ENCODE peak calls at places on chromosomes 7 and 10, in five cellular contexts. C is endothelial cell of umbilical vein, K is transverse colon, U is sigmoid colon, P is H1. M is an unnamed sample.
A peak's percentile ranks its signal among the peaks of the same experiment; 100 is the strongest.

GRCh38 chr7:51369746-51370145 is 53.1 kb upstream of the COBL start:
- DNase-seq in C (no peak), K (no peak), U (no peak), P (no peak), M (no peak)

GRCh38 chr7:25454562-25455031 is 226.3 kb upstream of the NPVF start:
- DNase-seq in C (no peak), K (peak; percentile 11), U (peak; percentile 69), P (no peak), M (no peak)

GRCh38 chr10:71442859-71443570 is 46.3 kb downstream of the CDH23 start:
- DNase-seq in C (no peak), K (no peak), U (no peak), P (no peak), M (no peak)

GRCh38 chr7:27873981-27874957 is 134.3 kb downstream of the TAX1BP1 start:
- DNase-seq in C (peak; percentile 98), K (peak; percentile 49), U (no peak), P (no peak), M (peak; percentile 8)

GRCh38 chr10:123408660-123409059 is 254.5 kb downstream of the BUB3 start:
- DNase-seq in C (no peak), K (no peak), U (no peak), P (no peak), M (no peak)

GRCh38 chr7:112889834-112890438 is 99.7 kb upstream of the TMEM168 start:
- DNase-seq in C (no peak), K (no peak), U (no peak), P (no peak), M (no peak)

GRCh38 chr7:8922726-8923125 is 489.3 kb downstream of the NXPH1 start:
- DNase-seq in C (no peak), K (no peak), U (no peak), P (no peak), M (no peak)

GRCh38 chr7:2256306-2257045 is 14.4 kb downstream of the NUDT1 start:
- DNase-seq in C (no peak), K (no peak), U (no peak), P (no peak), M (no peak)

GRCh38 chr10:102299873-102300272 is 54.5 kb downstream of the GBF1 start:
- DNase-seq in C (no peak), K (no peak), U (no peak), P (no peak), M (no peak)

GRCh38 chr10:361203-362135 is 226.2 kb downstream of the ZMYND11 start:
- DNase-seq in C (no peak), K (no peak), U (peak; percentile 57), P (no peak), M (no peak)

GRCh38 chr10:7374795-7375194 is 36.0 kb downstream of the SFMBT2 start:
- DNase-seq in C (no peak), K (no peak), U (no peak), P (no peak), M (no peak)

GRCh38 chr10:47262606-47263295 is 37.2 kb upstream of the GDF10 start:
- DNase-seq in C (no peak), K (no peak), U (no peak), P (no peak), M (no peak)

GRCh38 chr10:115827650-115828049 is 445.4 kb downstream of the GFRA1 start:
- DNase-seq in C (no peak), K (no peak), U (no peak), P (no peak), M (no peak)

GRCh38 chr7:158490171-158490782 is 97.3 kb downstream of the PTPRN2 start:
- DNase-seq in C (no peak), K (no peak), U (no peak), P (no peak), M (no peak)

GRCh38 chr10:80493482-80494021 is 39.4 kb downstream of the TSPAN14 start:
- DNase-seq in C (no peak), K (no peak), U (no peak), P (no peak), M (no peak)

GRCh38 chr10:112896722-112897121 is 53.3 kb upstream of the TCF7L2 start:
- DNase-seq in C (no peak), K (no peak), U (no peak), P (no peak), M (no peak)

GRCh38 chr7:110827287-110827855 is 263.6 kb upstream of the LRRN3 start:
- DNase-seq in C (no peak), K (no peak), U (no peak), P (no peak), M (no peak)

GRCh38 chr10:62437696-62438095 is 63.5 kb downstream of the ZNF365 start:
- DNase-seq in C (peak; percentile 73), K (no peak), U (no peak), P (no peak), M (no peak)

GRCh38 chr7:129741743-129742213 is 130.3 kb downstream of the NRF1 start:
- DNase-seq in C (peak; percentile 6), K (no peak), U (no peak), P (no peak), M (no peak)

DNA sequence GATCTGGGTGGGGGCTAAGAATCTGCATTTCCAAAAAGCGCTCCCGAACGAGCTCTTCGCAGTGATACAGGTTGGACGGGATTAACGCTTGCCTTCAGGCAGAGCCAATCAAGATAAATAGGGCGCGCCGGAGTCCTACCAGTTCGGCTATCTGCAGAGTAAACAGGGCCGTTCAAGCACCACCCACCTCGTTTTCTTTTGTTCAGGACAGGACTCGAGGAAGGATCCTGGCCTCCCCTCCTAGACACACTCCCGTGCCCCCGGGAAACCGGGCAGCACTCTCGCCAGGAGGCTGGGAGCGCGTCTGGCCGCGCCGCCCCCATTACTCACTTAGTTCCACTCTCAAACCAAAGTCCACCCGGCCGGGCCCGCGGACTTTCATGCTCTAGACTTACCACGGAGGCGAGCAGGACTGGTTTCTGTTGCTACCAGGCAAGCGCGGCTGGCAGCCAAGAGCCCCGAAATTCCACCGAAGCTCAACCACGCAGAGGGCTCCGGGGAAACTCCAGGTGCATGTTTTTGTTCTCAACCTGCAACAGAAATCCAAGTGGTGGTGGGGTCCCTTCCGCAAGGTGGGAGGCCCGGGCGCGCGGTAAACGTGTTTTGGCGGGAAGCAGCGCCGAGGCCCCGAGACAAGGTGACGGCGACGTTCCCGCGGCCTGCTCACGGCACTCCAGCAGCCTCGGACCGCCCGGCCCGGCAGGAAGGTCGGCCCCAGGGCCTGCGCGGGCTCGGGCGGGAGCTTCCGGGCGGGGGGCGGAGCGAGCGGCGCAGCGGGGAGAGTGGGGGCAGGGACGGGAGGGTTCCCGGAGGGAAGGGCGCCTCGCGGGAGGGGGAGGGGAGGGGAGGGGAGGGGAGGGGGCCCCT is 12.7 kb downstream of the HNRNPF start:
- DNase-seq in C (peak; percentile 67), K (peak; percentile 85), U (peak; percentile 91), P (peak; percentile 85), M (no peak)
- TF ChIP-seq POLR2AphosphoS5 in C (no peak), K (peak; percentile 57), U (peak; percentile 13), P (peak; percentile 65), M (no peak)

GRCh38 chr7:150973571-150974451 is 4.3 kb downstream of the KCNH2 start:
- DNase-seq in C (no peak), K (peak; percentile 77), U (no peak), P (no peak), M (no peak)
- H3K4me3 ChIP-seq in C (no peak overlapping the region), K (peak overlapping the region; percentile 46), U (no peak overlapping the region), P (peak overlapping the region; percentile 60), M (peak overlapping the region; percentile 18)

GRCh38 chr10:89458760-89459159 is 44.4 kb downstream of the IFIT5 start:
- DNase-seq in C (no peak), K (no peak), U (no peak), P (no peak), M (no peak)
- TF ChIP-seq POLR2AphosphoS5 in C (no peak), K (no peak), U (no peak), P (no peak), M (no peak)

DNA sequence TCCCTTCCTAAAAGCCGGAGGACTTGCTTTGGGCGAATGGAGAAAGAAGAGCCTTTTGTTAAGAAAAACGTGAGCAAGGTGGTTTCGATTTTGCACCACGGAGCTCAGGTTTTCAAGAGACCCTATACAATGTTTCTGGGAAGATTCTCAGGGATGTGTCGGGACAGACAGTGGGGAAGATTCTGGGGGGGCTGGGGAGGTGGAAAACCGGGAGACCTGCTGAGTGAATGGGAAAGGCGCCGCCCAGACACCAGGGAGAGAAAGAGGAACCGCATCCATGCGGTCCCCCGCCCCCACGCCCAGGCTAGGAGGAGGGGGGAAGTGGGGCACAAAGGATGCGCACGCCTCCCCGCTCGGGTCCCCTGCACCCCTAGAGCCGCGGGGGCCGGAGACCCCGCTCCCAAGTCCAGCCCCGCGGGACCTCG is 726 bp downstream of the YWHAG start:
- DNase-seq in C (peak; percentile 65), K (peak; percentile 76), U (peak; percentile 85), P (no peak), M (no peak)
- H3K4me3 ChIP-seq in C (peak overlapping the region; percentile 91), K (peak overlapping the region; percentile 94), U (peak overlapping the region; percentile 60), P (peak overlapping the region; percentile 89), M (peak overlapping the region; percentile 87)